ENCODE peak calls at places on chromosomes 6 and 20, in nine cellular contexts. P is MM.1S, Y is GM20000, H is SJSA1, D is midbrain, A is hepatic stellate cell, L is neuronal stem cell, X is glutamatergic neuron, V is fibroblast of the aortic adventitia. M is an unnamed sample.

GRCh38 chr6:139744038-139744437 is 369.6 kb upstream of the CITED2 start:
- DNase-seq in D (no peak), H (peak), L (no peak), X (no peak), Y (no peak), P (no peak), A (no peak), V (no peak), M (no peak)

GRCh38 chr6:138404666-138405337 is 779 bp downstream of the HEBP2 start:
- DNase-seq in P (no peak), H (no peak), A (no peak), V (peak), L (no peak), Y (no peak), D (peak), X (peak), M (no peak)

GRCh38 chr20:36572701-36573102 is 695 bp upstream of the TGIF2 start:
- DNase-seq in P (no peak), Y (peak), X (no peak), L (peak), H (no peak), D (no peak), V (no peak), A (no peak), M (no peak)

GRCh38 chr20:57724610-57725405 is 15.0 kb upstream of the PMEPA1 start:
- DNase-seq in Y (no peak), L (no peak), A (no peak), D (no peak), H (no peak), X (no peak), V (no peak), P (no peak), M (no peak)

GRCh38 chr6:161038229-161039003 is 46.8 kb downstream of the MAP3K4 start:
- DNase-seq in A (peak), H (peak), X (no peak), P (no peak), L (no peak), Y (peak), D (no peak), V (peak), M (no peak)

GRCh38 chr20:36098364-36098763 is 56.2 kb upstream of the EPB41L1 start:
- DNase-seq in A (no peak), H (no peak), D (peak), Y (peak), L (no peak), X (no peak), V (peak), P (peak), M (no peak)

GRCh38 chr6:16335176-16335575 is 96.8 kb downstream of the GMPR start:
- DNase-seq in P (no peak), A (no peak), H (no peak), Y (no peak), D (no peak), V (no peak), X (no peak), L (no peak), M (no peak)

GRCh38 chr6:2384518-2384917 is 139.1 kb upstream of the GMDS start:
- DNase-seq in P (no peak), H (no peak), D (no peak), A (no peak), Y (no peak), L (no peak), X (no peak), V (no peak), M (no peak)

GRCh38 chr6:54085047-54085446 is 26.2 kb upstream of the MLIP start:
- DNase-seq in Y (no peak), A (no peak), X (no peak), L (no peak), H (no peak), D (no peak), P (no peak), V (no peak), M (no peak)

GRCh38 chr20:13788167-13788834 is 3.5 kb downstream of the NDUFAF5 start:
- DNase-seq in A (peak), X (peak), L (peak), V (peak), Y (peak), P (peak), H (peak), D (peak), M (no peak)

GRCh38 chr6:85798934-85799490 is 156.3 kb upstream of the SYNCRIP start:
- DNase-seq in D (no peak), X (no peak), A (no peak), H (no peak), P (no peak), L (no peak), Y (no peak), V (no peak), M (no peak)

GRCh38 chr6:5125152-5126006 is 40.2 kb downstream of the PPP1R3G start:
- DNase-seq in P (no peak), Y (no peak), L (no peak), X (no peak), D (no peak), H (peak), V (peak), A (peak), M (no peak)

GRCh38 chr20:53829086-53829703 is 235.6 kb upstream of the ZNF217 start:
- DNase-seq in L (no peak), Y (no peak), P (no peak), V (peak), A (peak), X (no peak), D (no peak), H (peak), M (no peak)

GRCh38 chr6:74277749-74278148 is 581.7 kb downstream of the CD109 start:
- DNase-seq in P (no peak), X (no peak), L (peak), V (no peak), A (no peak), D (peak), Y (no peak), H (peak), M (no peak)

GRCh38 chr6:16129623-16130243 is 847 bp downstream of the MYLIP start:
- DNase-seq in V (peak), Y (no peak), P (peak), H (peak), L (peak), X (no peak), D (peak), A (no peak), M (no peak)

GRCh38 chr6:157134402-157135074 is 188.8 kb downstream of the TMEM242 start:
- DNase-seq in Y (no peak), H (peak), P (no peak), L (no peak), X (no peak), D (no peak), V (peak), A (no peak), M (no peak)

GRCh38 chr20:31620246-31620645 is 15.2 kb downstream of the ID1 start:
- DNase-seq in V (no peak), X (no peak), A (no peak), D (no peak), Y (no peak), L (no peak), H (no peak), P (no peak), M (no peak)

GRCh38 chr6:117681321-117681720 is 6.1 kb downstream of the NUS1 start:
- DNase-seq in A (no peak), Y (no peak), H (no peak), P (no peak), V (no peak), L (no peak), X (no peak), D (no peak), M (no peak)

GRCh38 chr6:147390909-147391536 is 117.5 kb upstream of the SAMD5 start:
- DNase-seq in Y (no peak), A (no peak), X (peak), H (no peak), L (peak), P (no peak), V (no peak), D (no peak), M (no peak)